ENCODE peak calls at places on chromosomes 6 and 20, in seven cellular contexts. One of them, this sample, is unnamed.

GRCh38 chr20:43096471-43096870 is 93.2 kb downstream of the PTPRT start:
- DNase-seq in GM13977: no peak
- DNase-seq in pancreas: no peak
- DNase-seq in CD8-positive, alpha-beta T cell: no peak
- DNase-seq in SK-N-SH: peak
- DNase-seq in AG09319: no peak
- DNase-seq in adrenal gland: no peak
- DNase-seq in this sample: no peak

GRCh38 chr20:63624486-63624885 is 2.4 kb downstream of the GMEB2 start:
- DNase-seq in CD8-positive, alpha-beta T cell: no peak
- DNase-seq in pancreas: no peak
- DNase-seq in GM13977: no peak
- DNase-seq in SK-N-SH: no peak
- DNase-seq in adrenal gland: peak
- DNase-seq in AG09319: no peak
- DNase-seq in this sample: no peak

GRCh38 chr6:79984261-79984660 is 20.2 kb upstream of the TTK start:
- DNase-seq in GM13977: no peak
- DNase-seq in adrenal gland: no peak
- DNase-seq in pancreas: no peak
- DNase-seq in AG09319: no peak
- DNase-seq in CD8-positive, alpha-beta T cell: no peak
- DNase-seq in SK-N-SH: no peak
- DNase-seq in this sample: no peak

GRCh38 chr6:1757133-1757532 is 147.4 kb downstream of the FOXC1 start:
- DNase-seq in CD8-positive, alpha-beta T cell: no peak
- DNase-seq in pancreas: no peak
- DNase-seq in AG09319: no peak
- DNase-seq in SK-N-SH: no peak
- DNase-seq in adrenal gland: no peak
- DNase-seq in GM13977: no peak
- DNase-seq in this sample: no peak

GRCh38 chr6:106099235-106099537 is 13.1 kb downstream of the PRDM1 start:
- DNase-seq in CD8-positive, alpha-beta T cell: no peak
- DNase-seq in GM13977: no peak
- DNase-seq in SK-N-SH: no peak
- DNase-seq in AG09319: no peak
- DNase-seq in pancreas: no peak
- DNase-seq in adrenal gland: no peak
- DNase-seq in this sample: no peak

GRCh38 chr20:60892095-60892813 is 359.8 kb upstream of the CDH4 start:
- DNase-seq in GM13977: no peak
- DNase-seq in SK-N-SH: no peak
- DNase-seq in CD8-positive, alpha-beta T cell: no peak
- DNase-seq in adrenal gland: no peak
- DNase-seq in AG09319: no peak
- DNase-seq in pancreas: no peak
- DNase-seq in this sample: no peak

GRCh38 chr6:99868074-99868702 is 125.8 kb downstream of the MCHR2 start:
- DNase-seq in adrenal gland: peak
- DNase-seq in AG09319: peak
- DNase-seq in SK-N-SH: peak
- DNase-seq in pancreas: peak
- DNase-seq in CD8-positive, alpha-beta T cell: peak
- DNase-seq in GM13977: peak
- DNase-seq in this sample: peak

GRCh38 chr6:142013286-142013685 is 119.4 kb upstream of the GJE1 start:
- DNase-seq in GM13977: peak
- DNase-seq in pancreas: no peak
- DNase-seq in SK-N-SH: no peak
- DNase-seq in adrenal gland: no peak
- DNase-seq in CD8-positive, alpha-beta T cell: no peak
- DNase-seq in AG09319: peak
- DNase-seq in this sample: no peak

GRCh38 chr20:5608448-5609161 is 141.6 kb upstream of the SHLD1 start:
- DNase-seq in SK-N-SH: no peak
- DNase-seq in AG09319: no peak
- DNase-seq in pancreas: no peak
- DNase-seq in adrenal gland: no peak
- DNase-seq in GM13977: no peak
- DNase-seq in CD8-positive, alpha-beta T cell: no peak
- DNase-seq in this sample: no peak

GRCh38 chr6:101454106-101454676 is 60.7 kb downstream of the GRIK2 start:
- DNase-seq in AG09319: no peak
- DNase-seq in GM13977: no peak
- DNase-seq in CD8-positive, alpha-beta T cell: no peak
- DNase-seq in adrenal gland: no peak
- DNase-seq in pancreas: no peak
- DNase-seq in SK-N-SH: no peak
- DNase-seq in this sample: no peak

GRCh38 chr6:34487536-34487935 is 21.7 kb downstream of the PACSIN1 start:
- DNase-seq in adrenal gland: no peak
- DNase-seq in SK-N-SH: no peak
- DNase-seq in AG09319: no peak
- DNase-seq in GM13977: no peak
- DNase-seq in pancreas: no peak
- DNase-seq in CD8-positive, alpha-beta T cell: no peak
- DNase-seq in this sample: no peak

GRCh38 chr6:149985506-149985937 is 21.8 kb downstream of the ULBP1 start:
- DNase-seq in CD8-positive, alpha-beta T cell: no peak
- DNase-seq in SK-N-SH: no peak
- DNase-seq in pancreas: no peak
- DNase-seq in AG09319: no peak
- DNase-seq in GM13977: no peak
- DNase-seq in adrenal gland: no peak
- DNase-seq in this sample: no peak

GRCh38 chr20:50750145-50750671 is 18.8 kb downstream of the PARD6B start:
- DNase-seq in adrenal gland: no peak
- DNase-seq in AG09319: no peak
- DNase-seq in SK-N-SH: no peak
- DNase-seq in GM13977: no peak
- DNase-seq in CD8-positive, alpha-beta T cell: no peak
- DNase-seq in pancreas: no peak
- DNase-seq in this sample: no peak

GRCh38 chr6:69416739-69417138 is 380.1 kb downstream of the LMBRD1 start:
- DNase-seq in AG09319: no peak
- DNase-seq in CD8-positive, alpha-beta T cell: no peak
- DNase-seq in GM13977: no peak
- DNase-seq in SK-N-SH: no peak
- DNase-seq in pancreas: no peak
- DNase-seq in adrenal gland: no peak
- DNase-seq in this sample: no peak

GRCh38 chr20:37337208-37337955 is 8.6 kb upstream of the SRC start:
- DNase-seq in GM13977: no peak
- DNase-seq in adrenal gland: peak
- DNase-seq in CD8-positive, alpha-beta T cell: no peak
- DNase-seq in pancreas: no peak
- DNase-seq in SK-N-SH: no peak
- DNase-seq in AG09319: no peak
- DNase-seq in this sample: no peak

GRCh38 chr20:34473262-34473883 is 42.8 kb upstream of the DYNLRB1 start:
- DNase-seq in CD8-positive, alpha-beta T cell: no peak
- DNase-seq in AG09319: no peak
- DNase-seq in SK-N-SH: peak
- DNase-seq in pancreas: no peak
- DNase-seq in adrenal gland: no peak
- DNase-seq in GM13977: peak
- DNase-seq in this sample: peak

GRCh38 chr6:28634758-28635546 is 109.3 kb downstream of the GPX5 start:
- DNase-seq in AG09319: no peak
- DNase-seq in GM13977: peak
- DNase-seq in pancreas: no peak
- DNase-seq in SK-N-SH: peak
- DNase-seq in adrenal gland: no peak
- DNase-seq in CD8-positive, alpha-beta T cell: no peak
- DNase-seq in this sample: peak

GRCh38 chr6:27812805-27813626 is 99.2 kb downstream of the OR2B2 start:
- DNase-seq in pancreas: no peak
- DNase-seq in AG09319: no peak
- DNase-seq in SK-N-SH: no peak
- DNase-seq in adrenal gland: no peak
- DNase-seq in CD8-positive, alpha-beta T cell: no peak
- DNase-seq in GM13977: no peak
- DNase-seq in this sample: no peak

GRCh38 chr6:137746264-137746663 is 120.8 kb upstream of the TNFAIP3 start:
- DNase-seq in CD8-positive, alpha-beta T cell: no peak
- DNase-seq in SK-N-SH: no peak
- DNase-seq in GM13977: peak
- DNase-seq in pancreas: no peak
- DNase-seq in AG09319: no peak
- DNase-seq in adrenal gland: no peak
- DNase-seq in this sample: peak

GRCh38 chr6:68229566-68229965 is 405.5 kb upstream of the ADGRB3 start:
- DNase-seq in SK-N-SH: no peak
- DNase-seq in adrenal gland: no peak
- DNase-seq in CD8-positive, alpha-beta T cell: no peak
- DNase-seq in AG09319: no peak
- DNase-seq in GM13977: no peak
- DNase-seq in pancreas: no peak
- DNase-seq in this sample: no peak

GRCh38 chr6:68225729-68226128 is 409.4 kb upstream of the ADGRB3 start:
- DNase-seq in GM13977: no peak
- DNase-seq in CD8-positive, alpha-beta T cell: no peak
- DNase-seq in pancreas: no peak
- DNase-seq in AG09319: no peak
- DNase-seq in SK-N-SH: no peak
- DNase-seq in adrenal gland: no peak
- DNase-seq in this sample: no peak

GRCh38 chr6:68226460-68226859 is 408.6 kb upstream of the ADGRB3 start:
- DNase-seq in CD8-positive, alpha-beta T cell: no peak
- DNase-seq in GM13977: no peak
- DNase-seq in adrenal gland: no peak
- DNase-seq in pancreas: no peak
- DNase-seq in SK-N-SH: no peak
- DNase-seq in AG09319: no peak
- DNase-seq in this sample: no peak
- TF ChIP-seq CTCF in CD8-positive, alpha-beta T cell: no peak
- TF ChIP-seq CTCF in GM13977: peak
- TF ChIP-seq CTCF in adrenal gland: no peak
- TF ChIP-seq CTCF in pancreas: no peak
- TF ChIP-seq CTCF in SK-N-SH: peak
- TF ChIP-seq CTCF in AG09319: no peak
- TF ChIP-seq CTCF in this sample: peak

GRCh38 chr6:39387785-39388184 is 65.3 kb upstream of the KCNK16 start:
- DNase-seq in pancreas: no peak
- DNase-seq in GM13977: no peak
- DNase-seq in adrenal gland: no peak
- DNase-seq in CD8-positive, alpha-beta T cell: no peak
- DNase-seq in AG09319: no peak
- DNase-seq in SK-N-SH: no peak
- DNase-seq in this sample: no peak

GRCh38 chr6:39393075-39393474 is 70.6 kb upstream of the KCNK16 start:
- DNase-seq in AG09319: no peak
- DNase-seq in SK-N-SH: no peak
- DNase-seq in adrenal gland: no peak
- DNase-seq in GM13977: no peak
- DNase-seq in CD8-positive, alpha-beta T cell: no peak
- DNase-seq in pancreas: no peak
- DNase-seq in this sample: no peak

GRCh38 chr6:39391182-39391581 is 68.7 kb upstream of the KCNK16 start:
- DNase-seq in GM13977: no peak
- DNase-seq in adrenal gland: no peak
- DNase-seq in pancreas: no peak
- DNase-seq in SK-N-SH: no peak
- DNase-seq in CD8-positive, alpha-beta T cell: no peak
- DNase-seq in AG09319: no peak
- DNase-seq in this sample: no peak

GRCh38 chr6:39388526-39389371 is 66.2 kb upstream of the KCNK16 start:
- DNase-seq in SK-N-SH: no peak
- DNase-seq in GM13977: no peak
- DNase-seq in CD8-positive, alpha-beta T cell: no peak
- DNase-seq in pancreas: no peak
- DNase-seq in AG09319: no peak
- DNase-seq in adrenal gland: no peak
- DNase-seq in this sample: peak

DNA sequence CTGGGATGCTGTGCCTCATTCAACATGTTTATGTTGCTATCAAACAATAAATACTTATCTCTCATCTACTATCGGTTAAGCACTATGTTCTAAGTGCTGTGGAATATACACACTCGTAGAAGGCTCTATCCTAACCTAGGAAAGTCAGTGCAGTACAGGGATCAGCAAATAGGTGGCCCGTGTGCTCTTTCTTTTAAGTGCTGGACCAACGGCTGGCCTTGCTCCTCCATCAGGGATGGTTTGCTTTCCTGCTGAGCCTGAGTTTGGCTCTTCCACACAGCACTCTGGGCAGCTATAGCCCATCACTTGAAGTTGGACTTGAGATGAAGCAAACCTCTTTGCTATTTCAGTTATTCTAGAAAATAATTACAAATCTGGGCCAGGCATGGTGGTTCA is 66.9 kb upstream of the KCNK16 start:
- DNase-seq in SK-N-SH: peak
- DNase-seq in pancreas: no peak
- DNase-seq in CD8-positive, alpha-beta T cell: no peak
- DNase-seq in adrenal gland: no peak
- DNase-seq in GM13977: no peak
- DNase-seq in AG09319: no peak
- DNase-seq in this sample: no peak
- TF ChIP-seq CTCF in SK-N-SH: peak
- TF ChIP-seq CTCF in pancreas: no peak
- TF ChIP-seq CTCF in CD8-positive, alpha-beta T cell: no peak
- TF ChIP-seq CTCF in adrenal gland: no peak
- TF ChIP-seq CTCF in GM13977: no peak
- TF ChIP-seq CTCF in AG09319: peak
- TF ChIP-seq CTCF in this sample: no peak

GRCh38 chr20:31494131-31494530 is 19.0 kb downstream of the REM1 start:
- DNase-seq in adrenal gland: no peak
- DNase-seq in CD8-positive, alpha-beta T cell: no peak
- DNase-seq in pancreas: no peak
- DNase-seq in AG09319: no peak
- DNase-seq in GM13977: no peak
- DNase-seq in SK-N-SH: no peak
- DNase-seq in this sample: no peak
- TF ChIP-seq CTCF in adrenal gland: peak
- TF ChIP-seq CTCF in CD8-positive, alpha-beta T cell: no peak
- TF ChIP-seq CTCF in pancreas: no peak
- TF ChIP-seq CTCF in AG09319: peak
- TF ChIP-seq CTCF in GM13977: no peak
- TF ChIP-seq CTCF in SK-N-SH: peak
- TF ChIP-seq CTCF in this sample: no peak

DNA sequence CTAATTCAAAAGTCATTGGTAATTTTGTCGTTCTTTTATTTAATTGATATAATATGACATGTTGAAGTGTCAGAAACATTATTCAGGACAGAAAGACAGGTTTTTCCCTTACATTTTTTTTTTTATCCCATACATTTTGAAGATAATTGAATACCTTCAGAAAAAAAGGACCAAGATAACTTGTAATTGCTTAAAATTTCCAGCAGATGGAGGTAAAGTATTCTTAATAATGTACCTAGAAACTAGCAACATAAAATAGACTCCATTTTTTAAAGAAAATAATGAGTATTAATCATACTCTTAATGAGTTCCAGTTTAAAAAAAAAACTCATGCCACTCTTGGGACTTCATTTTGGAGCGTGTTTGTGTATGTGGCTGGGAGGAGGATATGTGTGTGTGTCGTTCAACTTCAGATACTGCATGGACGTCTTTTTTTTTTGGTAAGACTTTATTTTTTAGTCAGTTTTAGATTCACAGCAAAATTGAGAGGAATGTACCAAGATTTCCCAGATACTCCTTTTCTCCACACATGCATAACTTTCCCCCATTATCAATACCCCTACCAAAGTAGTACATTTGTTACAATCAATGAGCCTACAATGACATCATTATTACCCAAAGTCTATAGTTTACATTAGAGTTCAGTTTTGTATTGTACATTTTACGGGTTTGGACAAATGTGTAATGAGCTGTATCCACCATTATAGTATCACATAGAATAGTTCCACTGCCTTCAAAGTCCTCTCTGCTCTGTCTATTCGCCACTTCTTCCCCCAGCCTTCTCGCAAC is 79.4 kb downstream of the ROS1 start:
- DNase-seq in CD8-positive, alpha-beta T cell: no peak
- DNase-seq in pancreas: no peak
- DNase-seq in GM13977: peak
- DNase-seq in SK-N-SH: peak
- DNase-seq in AG09319: no peak
- DNase-seq in adrenal gland: no peak
- DNase-seq in this sample: peak
- TF ChIP-seq CTCF in CD8-positive, alpha-beta T cell: peak
- TF ChIP-seq CTCF in pancreas: peak
- TF ChIP-seq CTCF in GM13977: peak
- TF ChIP-seq CTCF in SK-N-SH: peak
- TF ChIP-seq CTCF in AG09319: peak
- TF ChIP-seq CTCF in adrenal gland: peak
- TF ChIP-seq CTCF in this sample: peak

This sample was measured in GM10248.